ENCODE peak calls at places on chromosomes 3 and 15, in six cellular contexts. D, O, N, K, E and T are unnamed samples.

GRCh38 chr3:13215940-13216546 is 142.8 kb upstream of the IQSEC1 start:
- DNase-seq in K (peak; percentile 35), D (no peak), N (no peak), O (no peak), E (peak; percentile 77), T (no peak)

GRCh38 chr3:143731776-143732175 is 116.5 kb downstream of the SLC9A9 start:
- DNase-seq in K (no peak), O (no peak), N (no peak), D (no peak), E (no peak), T (no peak)

GRCh38 chr3:155352900-155353490 is 59.5 kb upstream of the STRIT1 start:
- DNase-seq in K (peak; percentile 24), E (peak; percentile 50), D (no peak), O (no peak), N (no peak), T (no peak)

GRCh38 chr15:44735482-44736260 is 657 bp upstream of the TRIM69 start:
- DNase-seq in D (no peak), O (no peak), E (peak; percentile 40), K (no peak), N (peak; percentile 27), T (peak; percentile 34)

GRCh38 chr15:33243869-33244268 is 49.4 kb upstream of the FMN1 start:
- DNase-seq in K (no peak), O (no peak), D (no peak), E (peak; percentile 14), N (no peak), T (no peak)

GRCh38 chr3:39255503-39256325 is 24.1 kb downstream of the CX3CR1 start:
- DNase-seq in K (no peak), E (no peak), O (no peak), D (peak; percentile 61), N (no peak), T (no peak)

GRCh38 chr3:28326458-28326926 is 22.0 kb upstream of the ZCWPW2 start:
- DNase-seq in N (no peak), K (no peak), O (no peak), E (no peak), D (no peak), T (no peak)

GRCh38 chr3:167396075-167396474 is 16.0 kb upstream of the ZBBX start:
- DNase-seq in O (no peak), D (no peak), N (no peak), E (no peak), K (no peak), T (no peak)

GRCh38 chr3:183664913-183665381 is 29.5 kb downstream of the KLHL24 start:
- DNase-seq in D (no peak), K (peak; percentile 41), O (no peak), E (peak; percentile 94), N (no peak), T (no peak)

GRCh38 chr15:40323239-40323952 is at the start of gene INAFM2:
- DNase-seq in D (peak; percentile 91), E (peak; percentile 97), N (peak; percentile 87), K (no peak), O (no peak), T (peak; percentile 92)
- TF ChIP-seq CTCF in D (peak; percentile 37), E (peak; percentile 62), N (peak; percentile 55), K (peak; percentile 51), O (peak; percentile 45), T (peak; percentile 80)

GRCh38 chr15:68713874-68714273 is 106.8 kb downstream of the ANP32A start:
- DNase-seq in N (no peak), K (no peak), O (no peak), E (no peak), D (no peak), T (no peak)
- H3K4me3 ChIP-seq in N (no peak overlapping the region), K (no peak overlapping the region), O (no peak overlapping the region), E (no peak overlapping the region), D (no peak overlapping the region), T (no peak overlapping the region)

DNA sequence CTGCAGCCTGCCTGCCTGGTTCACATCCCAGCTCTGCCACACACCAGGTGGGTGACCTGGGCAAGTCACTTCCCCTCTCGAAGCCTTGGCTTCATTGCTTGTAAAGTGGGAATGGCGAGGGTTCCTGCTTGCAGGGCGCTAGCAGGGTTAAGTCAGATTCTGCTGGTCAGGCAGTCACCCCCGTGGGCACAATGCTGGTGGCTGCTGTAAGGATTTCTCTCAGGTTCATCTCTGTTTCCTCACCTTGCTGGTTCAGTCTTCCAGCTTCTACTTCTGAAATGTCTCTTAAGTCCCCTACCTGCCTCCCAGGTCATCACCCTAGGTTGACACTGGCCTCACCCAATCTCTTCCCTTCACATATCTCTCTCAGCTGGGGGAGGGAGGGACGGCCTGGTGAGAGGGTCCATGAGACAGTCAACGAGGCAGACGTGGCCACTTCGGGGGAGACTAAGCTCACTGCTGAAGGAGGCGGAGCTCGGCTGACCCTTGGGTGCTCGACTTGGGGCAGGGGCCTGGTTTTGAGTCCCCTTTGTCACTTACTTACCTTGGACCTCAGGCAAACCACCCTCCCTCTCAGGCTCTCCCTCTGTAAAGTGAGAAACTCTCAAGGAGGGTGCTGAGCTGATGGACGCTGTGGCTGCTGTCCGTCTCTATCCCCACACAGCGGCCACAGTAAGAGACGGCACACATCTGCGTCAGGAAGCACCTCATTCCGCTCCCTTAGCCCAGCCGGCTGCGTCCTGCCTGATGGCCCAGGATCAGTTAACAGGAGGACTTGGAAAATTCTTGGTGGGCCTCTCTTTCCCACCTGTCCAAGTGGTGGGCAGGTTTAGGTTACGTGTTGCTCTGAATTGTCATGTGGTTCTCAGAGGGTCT is 11.4 kb downstream of the CTSH start:
- DNase-seq in O (no peak), N (no peak), E (no peak), K (no peak), D (no peak), T (no peak)
- TF ChIP-seq CTCF in O (no peak), N (no peak), E (no peak), K (no peak), D (no peak), T (peak; percentile 8)

GRCh38 chr3:133209871-133210550 is 171.8 kb downstream of the TMEM108 start:
- DNase-seq in N (no peak), O (no peak), D (no peak), K (no peak), E (peak; percentile 72), T (no peak)
- H3K4me3 ChIP-seq in N (no peak overlapping the region), O (no peak overlapping the region), D (no peak overlapping the region), K (no peak overlapping the region), E (no peak overlapping the region), T (no peak overlapping the region)

GRCh38 chr3:147471741-147472140 is 62.6 kb downstream of the ZIC1 start:
- DNase-seq in D (no peak), O (no peak), E (no peak), N (no peak), K (no peak), T (no peak)

GRCh38 chr3:147472846-147473245 is 63.7 kb downstream of the ZIC1 start:
- DNase-seq in E (no peak), O (no peak), D (no peak), N (no peak), K (no peak), T (no peak)
- TF ChIP-seq CTCF in E (no peak), O (no peak), D (no peak), N (no peak), K (no peak), T (no peak)

GRCh38 chr3:122374034-122374433 is 9.0 kb downstream of the MIX23 start:
- DNase-seq in O (no peak), K (no peak), N (no peak), E (no peak), D (no peak), T (no peak)
- H3K4me3 ChIP-seq in O (no peak overlapping the region), K (no peak overlapping the region), N (no peak overlapping the region), E (no peak overlapping the region), D (no peak overlapping the region), T (no peak overlapping the region)

DNA sequence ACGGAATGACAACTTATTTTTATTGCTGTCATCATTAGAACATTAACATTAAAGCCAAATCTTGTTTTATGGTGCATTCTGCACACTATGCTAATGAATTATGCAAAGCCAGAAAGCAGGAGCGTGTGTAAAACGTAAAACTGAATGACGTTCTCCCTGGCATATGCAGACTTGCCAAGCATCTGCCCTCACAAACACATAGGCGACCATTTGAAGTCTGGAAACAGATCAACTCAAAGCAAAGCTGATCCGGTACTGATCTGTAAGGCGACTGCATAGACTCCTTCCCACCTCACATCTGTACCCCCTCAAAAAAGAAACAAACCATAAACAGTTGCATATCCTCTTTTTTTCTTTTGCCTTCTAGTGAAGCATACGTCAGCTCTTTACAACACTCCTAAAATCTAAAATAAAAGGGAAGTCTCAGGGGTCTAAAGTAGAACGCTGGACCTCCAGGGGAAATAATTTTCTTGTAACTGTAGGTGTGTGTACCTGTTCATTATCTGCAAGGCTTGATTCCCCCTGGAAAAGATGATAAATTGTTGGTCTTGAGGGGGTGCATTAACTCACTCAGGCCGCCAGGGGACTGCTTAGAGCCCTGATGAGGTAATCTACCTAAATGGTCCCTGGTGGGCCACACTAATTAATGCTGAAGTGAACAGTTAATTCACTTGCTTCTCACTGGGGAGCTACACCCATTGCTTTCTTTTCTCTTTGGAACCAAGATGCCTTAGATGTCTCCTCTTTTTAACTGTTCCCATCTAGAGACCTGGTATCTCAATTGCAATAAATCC is 231.4 kb downstream of the CDIN1 start:
- DNase-seq in K (peak; percentile 8), O (no peak), E (no peak), N (no peak), D (no peak), T (no peak)
- TF ChIP-seq CTCF in K (peak; percentile 65), O (no peak), E (peak; percentile 26), N (no peak), D (no peak), T (no peak)

GRCh38 chr15:93327364-93327763 is 238.4 kb upstream of the RGMA start:
- DNase-seq in E (no peak), N (no peak), D (no peak), K (no peak), O (no peak), T (no peak)
- H3K4me3 ChIP-seq in E (no peak overlapping the region), N (no peak overlapping the region), D (no peak overlapping the region), K (no peak overlapping the region), O (no peak overlapping the region), T (no peak overlapping the region)